ENCODE peak calls at places on chromosomes 4 and X, in eight cellular contexts. V is adrenal gland; P is CD4-positive, alpha-beta T cell; G is iPS-NIHi11; B is H1; A is Jurkat, Clone E6-1; W is cerebellar cortex; N is HS-5. Y is an unnamed sample.

GRCh38 chr4:9704551-9705332 is 76.7 kb upstream of the DRD5 start:
- DNase-seq in P (no peak), N (no peak), A (no peak), V (no peak), W (no peak), B (no peak), G (peak), Y (no peak)

GRCh38 chr4:6753891-6754290 is 28.6 kb upstream of the KIAA0232 start:
- DNase-seq in B (no peak), P (no peak), G (no peak), V (no peak), W (no peak), N (no peak), A (no peak), Y (no peak)

GRCh38 chr4:71020611-71021010 is 27.2 kb downstream of the DCK start:
- DNase-seq in W (no peak), V (peak), P (no peak), G (no peak), N (no peak), A (no peak), B (no peak), Y (no peak)

GRCh38 chrX:51420610-51421009 is 75.8 kb downstream of the NUDT11 start:
- DNase-seq in V (peak), N (peak), G (peak), W (peak), B (no peak), A (peak), P (no peak), Y (peak)

GRCh38 chr4:156830356-156830755 is 141.2 kb downstream of the PDGFC start:
- DNase-seq in V (peak), B (no peak), P (no peak), W (no peak), G (no peak), A (no peak), N (peak), Y (no peak)

GRCh38 chr4:110840221-110840654 is 217.4 kb upstream of the PITX2 start:
- DNase-seq in A (no peak), G (no peak), B (no peak), V (no peak), P (no peak), N (peak), W (no peak), Y (no peak)

GRCh38 chr4:19224820-19225219 is 1026.9 kb upstream of the SLIT2 start:
- DNase-seq in W (peak), G (peak), A (peak), B (no peak), P (no peak), V (no peak), N (no peak), Y (peak)

GRCh38 chrX:153370293-153371055 is 30.7 kb downstream of the PNMA6E start:
- DNase-seq in W (no peak), P (no peak), V (no peak), A (no peak), N (no peak), B (no peak), G (no peak), Y (no peak)

GRCh38 chr4:121789960-121790829 is 10.9 kb upstream of the EXOSC9 start:
- DNase-seq in N (peak), V (no peak), W (no peak), P (no peak), A (no peak), B (no peak), G (no peak), Y (peak)

GRCh38 chrX:2320580-2321327 is 180.0 kb downstream of the DHRSX start:
- DNase-seq in P (no peak), W (no peak), B (no peak), A (no peak), G (no peak), N (peak), V (peak), Y (no peak)

GRCh38 chrX:9948406-9948805 is 18.8 kb upstream of the CLDN34 start:
- DNase-seq in N (no peak), A (no peak), P (no peak), B (no peak), G (no peak), V (no peak), W (no peak), Y (no peak)

GRCh38 chr4:61786226-61786625 is 586.1 kb downstream of the ADGRL3 start:
- DNase-seq in W (peak), N (no peak), B (no peak), V (no peak), P (no peak), G (no peak), A (no peak), Y (no peak)

GRCh38 chrX:661154-661553 is 30.6 kb downstream of the SHOX start:
- DNase-seq in V (no peak), N (no peak), W (no peak), P (no peak), G (no peak), A (no peak), B (no peak), Y (no peak)

GRCh38 chr4:182141046-182141445 is 102.2 kb upstream of the TENM3 start:
- DNase-seq in V (no peak), W (no peak), N (no peak), P (no peak), A (no peak), B (no peak), G (peak), Y (no peak)

GRCh38 chr4:156901871-156902270 is 69.7 kb downstream of the PDGFC start:
- DNase-seq in N (no peak), A (no peak), W (no peak), P (no peak), G (no peak), B (no peak), V (no peak), Y (no peak)

GRCh38 chr4:143241892-143242291 is 57.2 kb downstream of the USP38 start:
- DNase-seq in G (no peak), W (no peak), A (peak), V (no peak), P (no peak), N (no peak), B (no peak), Y (peak)

GRCh38 chr4:143585548-143585947 is 72.0 kb downstream of the SMARCA5 start:
- DNase-seq in G (no peak), V (no peak), B (no peak), N (no peak), A (no peak), W (no peak), P (no peak), Y (no peak)

GRCh38 chrX:124098089-124098488 is 136.6 kb downstream of the STAG2 start:
- DNase-seq in W (peak), B (no peak), P (no peak), G (peak), A (peak), N (no peak), V (no peak), Y (peak)